ENCODE peak calls at places on chromosomes 13 and 19, in seven cellular contexts. One of them, this sample, is unnamed.
A peak's percentile ranks its signal among the peaks of the same experiment; 100 is the strongest.

GRCh38 chr13:113820813-113821651 is 42.8 kb downstream of the GAS6 start:
- DNase-seq in cardiac muscle cell: no peak
- DNase-seq in colonic mucosa: no peak
- DNase-seq in thyroid gland: peak; percentile 94
- DNase-seq in kidney epithelial cell: peak; percentile 82
- DNase-seq in brain microvascular endothelial cell: peak; percentile 92
- DNase-seq in AG04449: peak; percentile 88
- DNase-seq in this sample: peak; percentile 40

GRCh38 chr13:27425918-27426630 is 1.7 kb downstream of the GTF3A start:
- DNase-seq in cardiac muscle cell: peak; percentile 43
- DNase-seq in colonic mucosa: peak; percentile 90
- DNase-seq in thyroid gland: peak; percentile 30
- DNase-seq in kidney epithelial cell: no peak
- DNase-seq in brain microvascular endothelial cell: peak; percentile 63
- DNase-seq in AG04449: no peak
- DNase-seq in this sample: no peak

GRCh38 chr19:45761714-45762113 is 7.3 kb downstream of the SIX5 start:
- DNase-seq in cardiac muscle cell: peak; percentile 36
- DNase-seq in colonic mucosa: no peak
- DNase-seq in thyroid gland: no peak
- DNase-seq in kidney epithelial cell: no peak
- DNase-seq in brain microvascular endothelial cell: no peak
- DNase-seq in AG04449: no peak
- DNase-seq in this sample: no peak

GRCh38 chr13:111380431-111380830 is 60.0 kb downstream of the TEX29 start:
- DNase-seq in cardiac muscle cell: no peak
- DNase-seq in colonic mucosa: no peak
- DNase-seq in thyroid gland: no peak
- DNase-seq in kidney epithelial cell: no peak
- DNase-seq in brain microvascular endothelial cell: no peak
- DNase-seq in AG04449: no peak
- DNase-seq in this sample: no peak

GRCh38 chr13:114120486-114121430 is 11.7 kb downstream of the RASA3 start:
- DNase-seq in cardiac muscle cell: no peak
- DNase-seq in colonic mucosa: no peak
- DNase-seq in thyroid gland: no peak
- DNase-seq in kidney epithelial cell: no peak
- DNase-seq in brain microvascular endothelial cell: no peak
- DNase-seq in AG04449: no peak
- DNase-seq in this sample: no peak

GRCh38 chr19:460877-461609 is at the start of gene SHC2:
- DNase-seq in cardiac muscle cell: peak; percentile 63
- DNase-seq in colonic mucosa: no peak
- DNase-seq in thyroid gland: peak; percentile 45
- DNase-seq in kidney epithelial cell: no peak
- DNase-seq in brain microvascular endothelial cell: no peak
- DNase-seq in AG04449: no peak
- DNase-seq in this sample: no peak

GRCh38 chr13:38755792-38756191 is 68.9 kb downstream of the FREM2 start:
- DNase-seq in cardiac muscle cell: no peak
- DNase-seq in colonic mucosa: no peak
- DNase-seq in thyroid gland: no peak
- DNase-seq in kidney epithelial cell: no peak
- DNase-seq in brain microvascular endothelial cell: no peak
- DNase-seq in AG04449: no peak
- DNase-seq in this sample: no peak

GRCh38 chr13:23630349-23631093 is 60.3 kb downstream of the TNFRSF19 start:
- DNase-seq in cardiac muscle cell: no peak
- DNase-seq in colonic mucosa: no peak
- DNase-seq in thyroid gland: no peak
- DNase-seq in kidney epithelial cell: no peak
- DNase-seq in brain microvascular endothelial cell: peak; percentile 28
- DNase-seq in AG04449: no peak
- DNase-seq in this sample: no peak

GRCh38 chr13:28494861-28495585 is at the start of gene FLT1:
- DNase-seq in cardiac muscle cell: peak; percentile 71
- DNase-seq in colonic mucosa: peak; percentile 22
- DNase-seq in thyroid gland: peak; percentile 36
- DNase-seq in kidney epithelial cell: no peak
- DNase-seq in brain microvascular endothelial cell: no peak
- DNase-seq in AG04449: no peak
- DNase-seq in this sample: no peak

GRCh38 chr19:13840751-13841338 is 36.1 kb upstream of the NANOS3 start:
- DNase-seq in cardiac muscle cell: no peak
- DNase-seq in colonic mucosa: no peak
- DNase-seq in thyroid gland: no peak
- DNase-seq in kidney epithelial cell: no peak
- DNase-seq in brain microvascular endothelial cell: no peak
- DNase-seq in AG04449: no peak
- DNase-seq in this sample: no peak

GRCh38 chr13:80362488-80362887 is 21.6 kb upstream of the SPRY2 start:
- DNase-seq in cardiac muscle cell: no peak
- DNase-seq in colonic mucosa: peak; percentile 37
- DNase-seq in thyroid gland: no peak
- DNase-seq in kidney epithelial cell: no peak
- DNase-seq in brain microvascular endothelial cell: no peak
- DNase-seq in AG04449: no peak
- DNase-seq in this sample: no peak

GRCh38 chr13:63435668-63436275 is 2020.1 kb upstream of the PCDH20 start:
- DNase-seq in cardiac muscle cell: no peak
- DNase-seq in colonic mucosa: no peak
- DNase-seq in thyroid gland: no peak
- DNase-seq in kidney epithelial cell: peak; percentile 92
- DNase-seq in brain microvascular endothelial cell: peak; percentile 99
- DNase-seq in AG04449: peak; percentile 98
- DNase-seq in this sample: peak; percentile 73

GRCh38 chr13:83878691-83879410 is 3.4 kb downstream of the SLITRK1 start:
- DNase-seq in cardiac muscle cell: peak; percentile 28
- DNase-seq in colonic mucosa: no peak
- DNase-seq in thyroid gland: no peak
- DNase-seq in kidney epithelial cell: no peak
- DNase-seq in brain microvascular endothelial cell: no peak
- DNase-seq in AG04449: no peak
- DNase-seq in this sample: no peak

GRCh38 chr19:5775668-5776309 is 8.8 kb downstream of the PRR22 start:
- DNase-seq in cardiac muscle cell: no peak
- DNase-seq in colonic mucosa: no peak
- DNase-seq in thyroid gland: no peak
- DNase-seq in kidney epithelial cell: no peak
- DNase-seq in brain microvascular endothelial cell: peak; percentile 43
- DNase-seq in AG04449: no peak
- DNase-seq in this sample: no peak

GRCh38 chr13:45385320-45385719 is 32.9 kb downstream of the SLC25A30 start:
- DNase-seq in cardiac muscle cell: no peak
- DNase-seq in colonic mucosa: no peak
- DNase-seq in thyroid gland: no peak
- DNase-seq in kidney epithelial cell: no peak
- DNase-seq in brain microvascular endothelial cell: no peak
- DNase-seq in AG04449: no peak
- DNase-seq in this sample: no peak

GRCh38 chr19:33241530-33242101 is 16.0 kb upstream of the SLC7A10 start:
- DNase-seq in cardiac muscle cell: no peak
- DNase-seq in colonic mucosa: peak; percentile 37
- DNase-seq in thyroid gland: peak; percentile 24
- DNase-seq in kidney epithelial cell: no peak
- DNase-seq in brain microvascular endothelial cell: no peak
- DNase-seq in AG04449: no peak
- DNase-seq in this sample: no peak

GRCh38 chr13:96781141-96781540 is 213.1 kb downstream of the OXGR1 start:
- DNase-seq in cardiac muscle cell: no peak
- DNase-seq in colonic mucosa: no peak
- DNase-seq in thyroid gland: peak; percentile 5
- DNase-seq in kidney epithelial cell: no peak
- DNase-seq in brain microvascular endothelial cell: no peak
- DNase-seq in AG04449: no peak
- DNase-seq in this sample: no peak

GRCh38 chr13:32300920-32301319 is 14.2 kb downstream of the ZAR1L start:
- DNase-seq in cardiac muscle cell: no peak
- DNase-seq in colonic mucosa: no peak
- DNase-seq in thyroid gland: no peak
- DNase-seq in kidney epithelial cell: no peak
- DNase-seq in brain microvascular endothelial cell: no peak
- DNase-seq in AG04449: no peak
- DNase-seq in this sample: no peak

GRCh38 chr19:12294308-12295158 is at the start of gene ZNF44:
- DNase-seq in cardiac muscle cell: peak; percentile 99
- DNase-seq in colonic mucosa: peak; percentile 99
- DNase-seq in thyroid gland: peak; percentile 99
- DNase-seq in kidney epithelial cell: peak; percentile 82
- DNase-seq in brain microvascular endothelial cell: peak; percentile 96
- DNase-seq in AG04449: peak; percentile 52
- DNase-seq in this sample: peak; percentile 74

GRCh38 chr19:53980553-53981407 is 10.7 kb upstream of the CACNG6 start:
- DNase-seq in cardiac muscle cell: peak; percentile 72
- DNase-seq in colonic mucosa: peak; percentile 35
- DNase-seq in thyroid gland: no peak
- DNase-seq in kidney epithelial cell: no peak
- DNase-seq in brain microvascular endothelial cell: peak; percentile 70
- DNase-seq in AG04449: no peak
- DNase-seq in this sample: no peak

GRCh38 chr13:48220592-48221300 is 12.3 kb upstream of the ITM2B start:
- DNase-seq in cardiac muscle cell: no peak
- DNase-seq in colonic mucosa: no peak
- DNase-seq in thyroid gland: no peak
- DNase-seq in kidney epithelial cell: no peak
- DNase-seq in brain microvascular endothelial cell: no peak
- DNase-seq in AG04449: no peak
- DNase-seq in this sample: no peak

GRCh38 chr13:48222358-48223015 is 10.5 kb upstream of the ITM2B start:
- DNase-seq in cardiac muscle cell: no peak
- DNase-seq in colonic mucosa: no peak
- DNase-seq in thyroid gland: no peak
- DNase-seq in kidney epithelial cell: no peak
- DNase-seq in brain microvascular endothelial cell: no peak
- DNase-seq in AG04449: no peak
- DNase-seq in this sample: no peak

GRCh38 chr13:48221301-48222190 is 11.5 kb upstream of the ITM2B start:
- DNase-seq in cardiac muscle cell: no peak
- DNase-seq in colonic mucosa: no peak
- DNase-seq in thyroid gland: no peak
- DNase-seq in kidney epithelial cell: no peak
- DNase-seq in brain microvascular endothelial cell: no peak
- DNase-seq in AG04449: no peak
- DNase-seq in this sample: no peak

DNA sequence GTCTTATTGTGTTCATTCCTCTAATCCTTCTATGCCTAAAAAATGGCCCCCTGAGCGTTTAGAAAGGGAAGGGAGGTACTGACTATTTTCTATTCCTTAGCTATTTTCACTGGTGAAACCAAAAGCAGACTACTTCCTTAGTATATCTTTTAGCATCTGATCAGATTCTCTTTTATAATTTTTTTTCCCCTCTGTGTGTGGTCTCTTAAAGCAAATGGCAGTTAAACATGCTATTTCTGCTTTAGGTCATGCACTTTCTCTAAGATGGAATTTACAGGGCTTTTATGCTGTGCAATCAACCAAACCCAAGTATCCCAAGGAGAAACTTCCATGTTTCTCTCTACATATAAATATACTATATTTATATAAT is 10.0 kb upstream of the ITM2B start:
- DNase-seq in cardiac muscle cell: no peak
- DNase-seq in colonic mucosa: no peak
- DNase-seq in thyroid gland: no peak
- DNase-seq in kidney epithelial cell: no peak
- DNase-seq in brain microvascular endothelial cell: no peak
- DNase-seq in AG04449: no peak
- DNase-seq in this sample: no peak
- H3K4me3 ChIP-seq in cardiac muscle cell: no peak overlapping the region
- H3K4me3 ChIP-seq in colonic mucosa: no peak overlapping the region
- H3K4me3 ChIP-seq in thyroid gland: no peak overlapping the region
- H3K4me3 ChIP-seq in kidney epithelial cell: no peak overlapping the region
- H3K4me3 ChIP-seq in brain microvascular endothelial cell: no peak overlapping the region
- H3K4me3 ChIP-seq in AG04449: no peak overlapping the region
- H3K4me3 ChIP-seq in this sample: peak overlapping the region; percentile 49

DNA sequence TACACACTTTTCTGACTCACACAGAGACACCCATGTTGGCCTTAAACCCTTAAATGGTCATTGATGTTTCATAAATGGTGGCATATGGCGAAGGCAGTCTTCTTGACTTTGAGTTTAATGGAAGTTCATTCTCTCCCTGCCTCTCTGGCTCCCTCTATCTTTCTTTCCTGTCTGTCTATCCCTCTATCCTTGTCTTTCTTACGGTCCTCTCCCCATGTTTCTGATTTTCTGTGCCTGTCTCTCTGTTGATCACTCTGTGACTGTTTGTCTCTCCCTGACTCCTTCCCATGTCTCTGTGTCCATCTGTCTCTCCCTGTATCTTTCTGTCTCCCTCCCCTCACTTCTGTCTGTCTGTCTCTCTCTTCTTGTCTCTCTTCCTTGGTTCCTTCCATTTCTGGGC is 43.2 kb upstream of the SHKBP1 start:
- DNase-seq in cardiac muscle cell: no peak
- DNase-seq in colonic mucosa: no peak
- DNase-seq in thyroid gland: no peak
- DNase-seq in kidney epithelial cell: no peak
- DNase-seq in brain microvascular endothelial cell: no peak
- DNase-seq in AG04449: no peak
- DNase-seq in this sample: no peak
- TF ChIP-seq CTCF in cardiac muscle cell: peak; percentile 35
- TF ChIP-seq CTCF in colonic mucosa: no peak
- TF ChIP-seq CTCF in thyroid gland: no peak
- TF ChIP-seq CTCF in kidney epithelial cell: peak; percentile 26
- TF ChIP-seq CTCF in brain microvascular endothelial cell: peak; percentile 51
- TF ChIP-seq CTCF in AG04449: no peak
- TF ChIP-seq CTCF in this sample: peak; percentile 43

DNA sequence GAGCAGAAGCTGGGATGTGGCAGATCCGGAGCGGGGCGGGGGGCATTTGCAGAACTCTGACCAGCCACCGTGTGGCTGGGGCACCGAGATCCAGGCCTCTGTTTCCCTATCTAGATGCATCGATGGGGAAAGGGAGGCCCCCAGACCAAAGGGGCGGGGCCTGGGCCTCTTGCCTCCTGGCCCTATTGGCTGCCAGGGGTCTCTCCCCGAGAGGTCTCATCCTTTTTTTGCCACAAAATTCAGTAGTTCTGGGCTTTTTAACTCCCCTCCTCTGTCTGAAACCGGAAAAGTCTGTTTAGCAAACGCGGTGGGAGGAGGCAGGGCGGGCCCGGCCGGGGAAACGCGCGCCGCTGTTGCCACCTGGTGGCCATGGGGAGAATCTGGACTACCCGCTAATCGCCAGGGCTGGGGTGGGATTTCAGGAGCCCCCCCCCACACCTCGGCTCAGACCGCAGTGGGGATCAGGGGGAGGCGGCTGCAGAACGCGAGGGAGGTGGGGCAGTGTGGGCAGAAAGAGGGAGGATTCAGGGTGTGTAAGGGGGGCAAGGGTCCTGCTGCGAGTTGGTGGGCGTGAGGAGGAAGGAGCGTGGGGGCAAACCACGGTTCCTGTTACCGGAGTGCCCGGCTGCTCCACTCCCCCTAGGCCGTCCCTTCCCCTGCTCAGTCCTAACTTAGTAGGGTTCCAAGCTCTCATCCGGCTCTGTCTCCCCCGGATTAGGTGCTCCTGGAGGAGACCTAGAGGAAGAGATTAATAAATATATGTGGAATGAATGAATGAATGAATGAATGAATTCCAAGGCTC is 28.3 kb downstream of the IL12RB1 start:
- DNase-seq in cardiac muscle cell: peak; percentile 86
- DNase-seq in colonic mucosa: peak; percentile 83
- DNase-seq in thyroid gland: peak; percentile 81
- DNase-seq in kidney epithelial cell: no peak
- DNase-seq in brain microvascular endothelial cell: peak; percentile 48
- DNase-seq in AG04449: no peak
- DNase-seq in this sample: no peak
- H3K4me3 ChIP-seq in cardiac muscle cell: peak overlapping the region; percentile 9
- H3K4me3 ChIP-seq in colonic mucosa: peak overlapping the region; percentile 8
- H3K4me3 ChIP-seq in thyroid gland: no peak overlapping the region
- H3K4me3 ChIP-seq in kidney epithelial cell: no peak overlapping the region
- H3K4me3 ChIP-seq in brain microvascular endothelial cell: peak overlapping the region; percentile 17
- H3K4me3 ChIP-seq in AG04449: peak overlapping the region; percentile 30
- H3K4me3 ChIP-seq in this sample: peak overlapping the region; percentile 21

GRCh38 chr19:30686252-30686762 is 314.1 kb downstream of the ZNF536 start:
- DNase-seq in cardiac muscle cell: no peak
- DNase-seq in colonic mucosa: no peak
- DNase-seq in thyroid gland: no peak
- DNase-seq in kidney epithelial cell: no peak
- DNase-seq in brain microvascular endothelial cell: no peak
- DNase-seq in AG04449: no peak
- DNase-seq in this sample: no peak
- TF ChIP-seq CTCF in cardiac muscle cell: peak; percentile 22
- TF ChIP-seq CTCF in colonic mucosa: no peak
- TF ChIP-seq CTCF in thyroid gland: no peak
- TF ChIP-seq CTCF in kidney epithelial cell: no peak
- TF ChIP-seq CTCF in brain microvascular endothelial cell: peak; percentile 21
- TF ChIP-seq CTCF in AG04449: no peak
- TF ChIP-seq CTCF in this sample: no peak

This sample was measured in epithelial cell of proximal tubule.